ENCODE peak calls at places on chromosomes 5 and 9, in four cellular contexts. One of them, this sample, is unnamed.

GRCh38 chr5:127040779-127041520 is 10.6 kb upstream of the MARCHF3 start:
- DNase-seq in head of caudate nucleus: no peak
- DNase-seq in kidney epithelial cell: peak
- DNase-seq in fibroblast of the aortic adventitia: no peak
- DNase-seq in this sample: no peak

GRCh38 chr5:134506054-134507039 is 19.1 kb upstream of the JADE2 start:
- DNase-seq in head of caudate nucleus: peak
- DNase-seq in kidney epithelial cell: no peak
- DNase-seq in fibroblast of the aortic adventitia: no peak
- DNase-seq in this sample: no peak

GRCh38 chr5:66306105-66306843 is 162.2 kb downstream of the SREK1 start:
- DNase-seq in head of caudate nucleus: peak
- DNase-seq in kidney epithelial cell: no peak
- DNase-seq in fibroblast of the aortic adventitia: peak
- DNase-seq in this sample: peak

GRCh38 chr5:83509535-83509934 is 38.0 kb downstream of the VCAN start:
- DNase-seq in fibroblast of the aortic adventitia: peak
- DNase-seq in kidney epithelial cell: peak
- DNase-seq in head of caudate nucleus: no peak
- DNase-seq in this sample: no peak

GRCh38 chr5:154138701-154139100 is 51.8 kb upstream of the GALNT10 start:
- DNase-seq in kidney epithelial cell: no peak
- DNase-seq in fibroblast of the aortic adventitia: peak
- DNase-seq in head of caudate nucleus: peak
- DNase-seq in this sample: no peak

GRCh38 chr5:175585573-175585972 is 72.3 kb upstream of the HRH2 start:
- DNase-seq in fibroblast of the aortic adventitia: no peak
- DNase-seq in kidney epithelial cell: no peak
- DNase-seq in head of caudate nucleus: no peak
- DNase-seq in this sample: no peak

GRCh38 chr9:75120661-75121060 is 32.3 kb downstream of the OSTF1 start:
- DNase-seq in head of caudate nucleus: no peak
- DNase-seq in kidney epithelial cell: no peak
- DNase-seq in fibroblast of the aortic adventitia: no peak
- DNase-seq in this sample: no peak

GRCh38 chr5:129945031-129945430 is 40.8 kb downstream of the CHSY3 start:
- DNase-seq in kidney epithelial cell: peak
- DNase-seq in fibroblast of the aortic adventitia: peak
- DNase-seq in head of caudate nucleus: no peak
- DNase-seq in this sample: no peak

GRCh38 chr9:135608294-135608998 is 30.9 kb downstream of the GLT6D1 start:
- DNase-seq in fibroblast of the aortic adventitia: no peak
- DNase-seq in kidney epithelial cell: no peak
- DNase-seq in head of caudate nucleus: no peak
- DNase-seq in this sample: no peak

GRCh38 chr9:138112791-138113600 is 235.4 kb downstream of the CACNA1B start:
- DNase-seq in fibroblast of the aortic adventitia: no peak
- DNase-seq in kidney epithelial cell: no peak
- DNase-seq in head of caudate nucleus: peak
- DNase-seq in this sample: peak

GRCh38 chr9:89501311-89501898 is 3.5 kb upstream of the SEMA4D start:
- DNase-seq in kidney epithelial cell: no peak
- DNase-seq in fibroblast of the aortic adventitia: no peak
- DNase-seq in head of caudate nucleus: no peak
- DNase-seq in this sample: no peak

GRCh38 chr9:135087489-135087791 is at the start of gene OLFM1:
- DNase-seq in kidney epithelial cell: no peak
- DNase-seq in fibroblast of the aortic adventitia: peak
- DNase-seq in head of caudate nucleus: peak
- DNase-seq in this sample: peak

GRCh38 chr9:88184986-88185385 is 46.7 kb upstream of the SPATA31C2 start:
- DNase-seq in head of caudate nucleus: no peak
- DNase-seq in kidney epithelial cell: no peak
- DNase-seq in fibroblast of the aortic adventitia: no peak
- DNase-seq in this sample: no peak

GRCh38 chr9:136552117-136552685 is 6.4 kb upstream of the NOTCH1 start:
- DNase-seq in kidney epithelial cell: no peak
- DNase-seq in head of caudate nucleus: no peak
- DNase-seq in fibroblast of the aortic adventitia: peak
- DNase-seq in this sample: peak

GRCh38 chr5:96868603-96869371 is 7.5 kb upstream of the ERAP2 start:
- DNase-seq in fibroblast of the aortic adventitia: peak
- DNase-seq in kidney epithelial cell: no peak
- DNase-seq in head of caudate nucleus: peak
- DNase-seq in this sample: peak

GRCh38 chr5:132363431-132364112 is 5.9 kb upstream of the SLC22A5 start:
- DNase-seq in fibroblast of the aortic adventitia: peak
- DNase-seq in kidney epithelial cell: peak
- DNase-seq in head of caudate nucleus: peak
- DNase-seq in this sample: no peak

GRCh38 chr5:891117-891836 is 1.3 kb downstream of the BRD9 start:
- DNase-seq in kidney epithelial cell: no peak
- DNase-seq in head of caudate nucleus: no peak
- DNase-seq in fibroblast of the aortic adventitia: no peak
- DNase-seq in this sample: no peak

GRCh38 chr9:109017493-109017892 is 4.2 kb upstream of the CTNNAL1 start:
- DNase-seq in kidney epithelial cell: no peak
- DNase-seq in head of caudate nucleus: no peak
- DNase-seq in fibroblast of the aortic adventitia: no peak
- DNase-seq in this sample: peak

GRCh38 chr5:94245608-94246007 is 372.8 kb downstream of the KIAA0825 start:
- DNase-seq in fibroblast of the aortic adventitia: peak
- DNase-seq in head of caudate nucleus: no peak
- DNase-seq in kidney epithelial cell: no peak
- DNase-seq in this sample: no peak

This sample was measured in GM13976.